ENCODE peak calls at places on chromosome 19, in four cellular contexts. One of them, this sample, is unnamed.

GRCh38 chr19:9786342-9786741 is 17.8 kb upstream of the ZNF846 start:
- DNase-seq in activated T-cell treated with anti-CD3 and anti-CD28 coated beads for 1 hour: no peak
- DNase-seq in KBM-7: no peak
- DNase-seq in T-cell: no peak
- DNase-seq in this sample: no peak

GRCh38 chr19:3803114-3803888 is 17.1 kb upstream of the MATK start:
- DNase-seq in T-cell: no peak
- DNase-seq in activated T-cell treated with anti-CD3 and anti-CD28 coated beads for 1 hour: no peak
- DNase-seq in KBM-7: no peak
- DNase-seq in this sample: no peak

GRCh38 chr19:6551607-6552450 is 21.0 kb downstream of the TNFSF9 start:
- DNase-seq in T-cell: peak
- DNase-seq in activated T-cell treated with anti-CD3 and anti-CD28 coated beads for 1 hour: peak
- DNase-seq in KBM-7: peak
- DNase-seq in this sample: peak

GRCh38 chr19:23764781-23765180 is 6.1 kb upstream of the ZNF681 start:
- DNase-seq in T-cell: no peak
- DNase-seq in activated T-cell treated with anti-CD3 and anti-CD28 coated beads for 1 hour: no peak
- DNase-seq in KBM-7: no peak
- DNase-seq in this sample: no peak

GRCh38 chr19:33000510-33000909 is 28.5 kb downstream of the FAAP24 start:
- DNase-seq in T-cell: peak
- DNase-seq in KBM-7: no peak
- DNase-seq in activated T-cell treated with anti-CD3 and anti-CD28 coated beads for 1 hour: peak
- DNase-seq in this sample: no peak

GRCh38 chr19:18417250-18418033 is 1.8 kb upstream of the SSBP4 start:
- DNase-seq in activated T-cell treated with anti-CD3 and anti-CD28 coated beads for 1 hour: no peak
- DNase-seq in T-cell: no peak
- DNase-seq in KBM-7: peak
- DNase-seq in this sample: peak

GRCh38 chr19:51009061-51009891 is 7.9 kb upstream of the KLK8 start:
- DNase-seq in T-cell: no peak
- DNase-seq in activated T-cell treated with anti-CD3 and anti-CD28 coated beads for 1 hour: no peak
- DNase-seq in KBM-7: no peak
- DNase-seq in this sample: no peak

GRCh38 chr19:7769171-7769570 is 6.1 kb downstream of the CLEC4M start:
- DNase-seq in activated T-cell treated with anti-CD3 and anti-CD28 coated beads for 1 hour: no peak
- DNase-seq in KBM-7: no peak
- DNase-seq in T-cell: no peak
- DNase-seq in this sample: no peak

GRCh38 chr19:47512183-47512947 is 2.5 kb downstream of the NAPA start:
- DNase-seq in T-cell: no peak
- DNase-seq in activated T-cell treated with anti-CD3 and anti-CD28 coated beads for 1 hour: no peak
- DNase-seq in KBM-7: no peak
- DNase-seq in this sample: no peak

GRCh38 chr19:32819415-32820400 is 49.9 kb downstream of the SLC7A9 start:
- DNase-seq in KBM-7: no peak
- DNase-seq in activated T-cell treated with anti-CD3 and anti-CD28 coated beads for 1 hour: no peak
- DNase-seq in T-cell: no peak
- DNase-seq in this sample: no peak

GRCh38 chr19:44615529-44616247 is 2.3 kb downstream of the IGSF23 start:
- DNase-seq in T-cell: no peak
- DNase-seq in activated T-cell treated with anti-CD3 and anti-CD28 coated beads for 1 hour: no peak
- DNase-seq in KBM-7: peak
- DNase-seq in this sample: no peak

GRCh38 chr19:5131866-5132561 is 163.1 kb downstream of the KDM4B start:
- DNase-seq in T-cell: no peak
- DNase-seq in KBM-7: no peak
- DNase-seq in activated T-cell treated with anti-CD3 and anti-CD28 coated beads for 1 hour: no peak
- DNase-seq in this sample: peak

GRCh38 chr19:58021541-58022282 is 12.1 kb upstream of the ZSCAN1 start:
- DNase-seq in T-cell: peak
- DNase-seq in KBM-7: peak
- DNase-seq in activated T-cell treated with anti-CD3 and anti-CD28 coated beads for 1 hour: peak
- DNase-seq in this sample: no peak

GRCh38 chr19:52689804-52690394 is 44.9 kb downstream of the ZNF611 start:
- DNase-seq in activated T-cell treated with anti-CD3 and anti-CD28 coated beads for 1 hour: peak
- DNase-seq in KBM-7: no peak
- DNase-seq in T-cell: peak
- DNase-seq in this sample: peak

GRCh38 chr19:54412877-54413276 is 2.4 kb upstream of the TTYH1 start:
- DNase-seq in T-cell: no peak
- DNase-seq in KBM-7: no peak
- DNase-seq in activated T-cell treated with anti-CD3 and anti-CD28 coated beads for 1 hour: no peak
- DNase-seq in this sample: no peak

GRCh38 chr19:46265217-46265828 is 31.5 kb upstream of the HIF3A start:
- DNase-seq in KBM-7: peak
- DNase-seq in activated T-cell treated with anti-CD3 and anti-CD28 coated beads for 1 hour: peak
- DNase-seq in T-cell: peak
- DNase-seq in this sample: peak

GRCh38 chr19:33241530-33242101 is 16.0 kb upstream of the SLC7A10 start:
- DNase-seq in KBM-7: peak
- DNase-seq in activated T-cell treated with anti-CD3 and anti-CD28 coated beads for 1 hour: peak
- DNase-seq in T-cell: no peak
- DNase-seq in this sample: no peak

GRCh38 chr19:42626181-42626580 is 31.5 kb upstream of the CEACAM8 start:
- DNase-seq in T-cell: no peak
- DNase-seq in KBM-7: no peak
- DNase-seq in activated T-cell treated with anti-CD3 and anti-CD28 coated beads for 1 hour: no peak
- DNase-seq in this sample: no peak

This sample was measured in progenitor cell of endocrine pancreas.